ENCODE peak calls at places on chromosomes 2 and 18, in four cellular contexts. R, T, K and S are unnamed samples.
A peak's percentile ranks its signal among the peaks of the same experiment; 100 is the strongest.

GRCh38 chr2:173210270-173211196 is 134.9 kb downstream of the MAP3K20 start:
- DNase-seq in R (peak; percentile 44), T (peak; percentile 44), K (peak; percentile 92), S (peak; percentile 93)

GRCh38 chr2:71306762-71307161 is 24.8 kb upstream of the ZNF638 start:
- DNase-seq in R (no peak), T (no peak), K (peak; percentile 81), S (peak; percentile 71)

GRCh38 chr2:54558188-54558975 is 102.3 kb downstream of the SPTBN1 start:
- DNase-seq in R (peak; percentile 67), T (peak; percentile 79), K (peak; percentile 11), S (no peak)

GRCh38 chr2:186456941-186457340 is 29.1 kb upstream of the ZC3H15 start:
- DNase-seq in R (no peak), T (no peak), K (peak; percentile 29), S (peak; percentile 82)

GRCh38 chr18:66168834-66169233 is 418.0 kb downstream of the CDH7 start:
- DNase-seq in R (no peak), T (no peak), K (no peak), S (no peak)

GRCh38 chr2:140586379-140586778 is 1544.4 kb downstream of the LRP1B start:
- DNase-seq in R (no peak), T (peak; percentile 26), K (peak; percentile 49), S (no peak)

GRCh38 chr2:189613650-189614420 is 33.2 kb upstream of the SLC40A1 start:
- DNase-seq in R (no peak), T (no peak), K (peak; percentile 48), S (no peak)

GRCh38 chr2:188404341-188405004 is 112.8 kb downstream of the GULP1 start:
- DNase-seq in R (no peak), T (no peak), K (no peak), S (peak; percentile 24)

GRCh38 chr2:39494784-39495251 is 57.7 kb upstream of the MAP4K3 start:
- DNase-seq in R (no peak), T (no peak), K (peak; percentile 94), S (peak; percentile 82)

GRCh38 chr2:33437815-33438214 is 38.6 kb upstream of the RASGRP3 start:
- DNase-seq in R (no peak), T (no peak), K (no peak), S (no peak)

GRCh38 chr2:238131761-238132462 is 6.6 kb upstream of the KLHL30 start:
- DNase-seq in R (no peak), T (no peak), K (no peak), S (no peak)

GRCh38 chr2:147937744-147938349 is 82.7 kb downstream of the ORC4 start:
- DNase-seq in R (no peak), T (peak; percentile 18), K (peak; percentile 19), S (peak; percentile 3)

GRCh38 chr2:121338281-121338680 is 53.3 kb upstream of the TFCP2L1 start:
- DNase-seq in R (no peak), T (no peak), K (no peak), S (no peak)

GRCh38 chr2:81194581-81194980 is 890.0 kb upstream of the LRRTM1 start:
- DNase-seq in R (no peak), T (no peak), K (no peak), S (no peak)

GRCh38 chr2:241315183-241315878 is at the start of gene HDLBP:
- DNase-seq in R (peak; percentile 100), T (peak; percentile 99), K (peak; percentile 98), S (peak; percentile 96)